ENCODE peak calls at places on chromosomes 2 and 18, in four cellular contexts. K is GM23338, I is neural progenitor cell, N is upper lobe of left lung. S is an unnamed sample.

GRCh38 chr2:42593282-42593681 is 24.9 kb downstream of the MTA3 start:
- DNase-seq in I (no peak), N (no peak), K (no peak), S (no peak)

GRCh38 chr18:35935805-35936204 is 36.7 kb upstream of the RMP24 start:
- DNase-seq in I (no peak), N (no peak), K (no peak), S (no peak)

GRCh38 chr2:238269741-238270140 is 18.7 kb downstream of the PER2 start:
- DNase-seq in N (no peak), I (no peak), K (no peak), S (no peak)

GRCh38 chr2:905091-905832 is 45.4 kb upstream of the SNTG2 start:
- DNase-seq in N (peak), K (no peak), I (no peak), S (no peak)

GRCh38 chr2:136505462-136505861 is 259.9 kb upstream of the THSD7B start:
- DNase-seq in N (no peak), I (no peak), K (no peak), S (no peak)

GRCh38 chr2:19319698-19320097 is 38.7 kb downstream of the OSR1 start:
- DNase-seq in N (no peak), K (peak), I (no peak), S (no peak)

GRCh38 chr2:158142165-158142564 is 40.5 kb downstream of the UPP2 start:
- DNase-seq in K (no peak), N (no peak), I (no peak), S (no peak)

GRCh38 chr2:237724811-237725478 is 73.6 kb upstream of the RBM44 start:
- DNase-seq in N (no peak), I (no peak), K (no peak), S (no peak)

GRCh38 chr18:12750076-12750707 is 47.4 kb downstream of the PSMG2 start:
- DNase-seq in K (no peak), I (no peak), N (no peak), S (no peak)

GRCh38 chr2:120686511-120687168 is 49.0 kb upstream of the GLI2 start:
- DNase-seq in N (no peak), K (no peak), I (no peak), S (no peak)
- TF ChIP-seq CTCF in N (no peak), K (peak), I (peak), S (peak)

DNA sequence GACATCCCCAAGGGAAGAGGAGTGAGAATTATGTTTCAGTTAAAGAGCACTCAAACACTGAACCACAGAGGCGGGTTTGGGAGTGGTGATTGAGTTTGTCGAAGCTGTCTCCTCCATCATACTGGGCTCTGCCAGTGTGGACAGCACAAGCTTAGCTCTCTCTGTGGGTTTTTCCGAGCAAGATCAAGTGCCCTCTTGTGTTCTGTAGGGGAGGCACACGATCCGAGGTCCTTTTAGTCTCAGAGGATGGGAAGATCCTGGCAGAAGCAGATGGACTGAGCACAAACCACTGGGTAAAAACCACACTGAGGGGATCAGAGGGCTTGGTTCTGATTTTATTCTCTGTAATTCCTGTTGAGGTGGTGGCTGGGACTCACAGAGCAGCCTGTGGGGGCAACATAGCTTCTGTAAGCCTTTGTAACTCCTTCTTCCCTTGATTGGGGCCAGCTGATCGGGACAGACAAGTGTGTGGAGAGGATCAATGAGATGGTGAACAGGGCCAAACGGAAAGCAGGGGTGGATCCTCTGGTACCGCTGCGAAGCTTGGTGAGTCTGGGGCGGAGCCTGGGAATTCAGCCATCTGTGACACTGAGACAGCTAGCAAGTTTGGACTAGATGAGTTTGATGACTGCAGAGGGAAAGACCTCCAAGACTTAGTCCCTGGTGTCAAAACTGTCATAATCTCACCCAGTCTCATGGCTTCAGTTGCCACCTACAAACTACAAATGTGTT is 2.0 kb downstream of the NAGK start:
- DNase-seq in I (peak), N (no peak), K (peak), S (peak)
- H3K4me3 ChIP-seq in I (no peak), N (no peak), K (peak), S (no peak)

GRCh38 chr2:216064014-216064630 is 17.5 kb downstream of the PECR start:
- DNase-seq in I (peak), K (peak), N (no peak), S (no peak)
- TF ChIP-seq CTCF in I (peak), K (peak), N (no peak), S (peak)

DNA sequence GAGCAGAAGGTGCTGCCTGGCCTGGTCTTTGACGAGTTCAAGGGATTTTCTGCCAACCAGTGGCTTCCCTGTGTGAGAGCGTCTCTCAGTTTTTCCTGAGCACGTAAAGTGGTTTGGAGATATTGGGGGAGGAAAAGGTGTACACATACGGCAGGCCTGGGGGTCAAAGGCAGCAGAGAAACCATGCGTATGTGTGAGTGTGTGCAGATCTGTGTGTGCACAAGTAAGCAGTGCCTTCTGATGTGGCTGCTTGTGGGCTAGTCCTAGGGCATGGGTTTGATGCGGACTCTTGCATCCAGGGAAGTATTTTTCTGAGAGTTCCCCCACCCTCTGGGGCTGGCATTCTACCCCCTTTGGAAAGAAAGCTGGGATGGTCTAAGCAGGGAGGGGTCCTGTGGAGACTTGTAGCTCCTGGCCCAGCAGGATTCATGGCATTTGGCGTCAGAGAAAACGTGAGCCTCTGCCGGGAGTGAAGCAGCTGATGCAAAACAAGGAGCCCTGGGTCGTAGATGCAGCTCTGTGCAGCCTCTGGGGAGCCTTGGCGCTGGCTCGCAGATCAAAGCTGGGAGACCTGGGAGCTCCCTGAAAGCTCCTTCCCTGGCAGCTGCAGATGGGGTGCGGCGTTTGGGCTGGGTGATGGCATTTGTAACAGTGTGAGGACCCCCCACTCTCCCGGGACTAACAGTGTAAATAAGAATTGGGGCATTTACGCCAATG is 148.2 kb downstream of the KLHL29 start:
- DNase-seq in N (no peak), K (peak), I (peak), S (peak)
- H3K4me3 ChIP-seq in N (no peak), K (no peak), I (no peak), S (no peak)

GRCh38 chr18:63962137-63962536 is 7.7 kb upstream of the SERPINB8 start:
- DNase-seq in K (no peak), N (no peak), I (no peak), S (no peak)

GRCh38 chr18:63965716-63966330 is 4.1 kb upstream of the SERPINB8 start:
- DNase-seq in I (no peak), K (no peak), N (no peak), S (no peak)

GRCh38 chr18:63961430-63961980 is 8.4 kb upstream of the SERPINB8 start:
- DNase-seq in K (no peak), I (no peak), N (no peak), S (no peak)

GRCh38 chr18:63964908-63965307 is 5.0 kb upstream of the SERPINB8 start:
- DNase-seq in K (no peak), I (no peak), N (no peak), S (no peak)

GRCh38 chr18:63963610-63964256 is 6.1 kb upstream of the SERPINB8 start:
- DNase-seq in N (no peak), K (peak), I (peak), S (peak)
- TF ChIP-seq CTCF in N (peak), K (peak), I (peak), S (peak)

GRCh38 chr2:37471104-37471503 is 126.7 kb downstream of the QPCT start:
- DNase-seq in I (no peak), K (no peak), N (no peak), S (no peak)

GRCh38 chr2:37469126-37469525 is 124.7 kb downstream of the QPCT start:
- DNase-seq in I (no peak), N (no peak), K (no peak), S (no peak)

GRCh38 chr2:37471994-37472393 is 127.6 kb downstream of the QPCT start:
- DNase-seq in I (no peak), N (no peak), K (no peak), S (no peak)

GRCh38 chr2:37476411-37476810 is 132.0 kb downstream of the QPCT start:
- DNase-seq in I (no peak), K (no peak), N (no peak), S (no peak)

DNA sequence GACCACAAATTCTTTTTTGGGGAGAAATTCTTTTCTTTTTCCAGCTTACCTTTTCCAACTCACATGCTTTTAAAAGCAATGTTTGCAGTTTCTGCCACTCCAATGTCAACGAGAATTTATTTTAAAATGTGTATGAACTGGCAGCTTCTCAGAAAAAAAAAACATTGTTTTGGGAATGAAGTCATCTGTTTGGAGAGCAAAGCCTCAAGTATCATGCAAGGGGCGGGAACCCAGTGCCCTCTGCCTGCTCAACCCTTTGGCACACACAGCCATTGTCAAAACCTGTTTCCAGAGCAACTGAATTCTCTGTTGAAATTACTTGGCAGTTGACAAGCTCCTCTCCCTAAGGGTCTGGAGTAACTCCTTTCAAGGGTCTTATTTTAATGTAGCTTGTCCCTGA is 128.5 kb downstream of the QPCT start:
- DNase-seq in I (no peak), N (no peak), K (peak), S (no peak)
- H3K4me3 ChIP-seq in I (no peak), N (no peak), K (no peak), S (no peak)